ENCODE peak calls at places on chromosomes 12 and 14, in four cellular contexts. H is colonic mucosa, O is HuH-7, J is T1000. U is an unnamed sample.

GRCh38 chr14:91503000-91503504 is 7.1 kb downstream of the PPP4R3A start:
- DNase-seq in H (no peak), O (no peak), J (no peak), U (no peak)

GRCh38 chr12:27104546-27104945 is 22.2 kb upstream of the C12orf71 start:
- DNase-seq in H (no peak), O (no peak), J (no peak), U (no peak)

GRCh38 chr14:92657457-92658142 is 90.8 kb downstream of the LGMN start:
- DNase-seq in H (no peak), O (no peak), J (no peak), U (no peak)

GRCh38 chr14:61477845-61478438 is 156.6 kb downstream of the PRKCH start:
- DNase-seq in H (peak; percentile 74), O (no peak), J (no peak), U (peak; percentile 60)

GRCh38 chr12:664779-665092 is 1.5 kb upstream of the NINJ2 start:
- DNase-seq in H (no peak), O (no peak), J (no peak), U (no peak)

GRCh38 chr12:2841056-2841455 is 6.2 kb upstream of the NRIP2 start:
- DNase-seq in H (no peak), O (no peak), J (no peak), U (no peak)

GRCh38 chr12:45184145-45184958 is 31.5 kb upstream of the ANO6 start:
- DNase-seq in H (no peak), O (no peak), J (no peak), U (no peak)

GRCh38 chr14:75042040-75042439 is 9.2 kb downstream of the MLH3 start:
- DNase-seq in H (no peak), O (no peak), J (no peak), U (no peak)

GRCh38 chr12:71397433-71397954 is 42.1 kb upstream of the LGR5 start:
- DNase-seq in H (no peak), O (no peak), J (no peak), U (no peak)

GRCh38 chr12:111188436-111188835 is 180.5 kb downstream of the PHETA1 start:
- DNase-seq in H (no peak), O (no peak), J (no peak), U (no peak)

GRCh38 chr12:120783197-120783596 is 57.6 kb downstream of the ACADS start:
- DNase-seq in H (no peak), O (no peak), J (no peak), U (no peak)

GRCh38 chr12:91460457-91460856 is 277.8 kb upstream of the DCN start:
- DNase-seq in H (peak; percentile 17), O (no peak), J (no peak), U (no peak)

GRCh38 chr12:29519585-29520182 is 22.2 kb upstream of the OVCH1 start:
- DNase-seq in H (peak; percentile 22), O (no peak), J (no peak), U (peak; percentile 40)

GRCh38 chr12:118059645-118060275 is 1.2 kb downstream of the WSB2 start:
- DNase-seq in H (no peak), O (no peak), J (no peak), U (no peak)

GRCh38 chr12:113402586-113403260 is 964 bp downstream of the SDS start:
- DNase-seq in H (no peak), O (no peak), J (no peak), U (no peak)

GRCh38 chr12:94042321-94042720 is 106.1 kb upstream of the PLXNC1 start:
- DNase-seq in H (no peak), O (no peak), J (no peak), U (no peak)

GRCh38 chr12:128763395-128763794 is 60.4 kb downstream of the SLC15A4 start:
- DNase-seq in H (no peak), O (no peak), J (no peak), U (no peak)

GRCh38 chr14:55454264-55455151 is 14.1 kb upstream of the TBPL2 start:
- DNase-seq in H (peak; percentile 70), O (no peak), J (peak; percentile 36), U (peak; percentile 74)

GRCh38 chr14:86404425-86404824 is 874.5 kb downstream of the FLRT2 start:
- DNase-seq in H (no peak), O (peak; percentile 16), J (no peak), U (no peak)

GRCh38 chr12:106646472-106646871 is 63.7 kb downstream of the RFX4 start:
- DNase-seq in H (no peak), O (no peak), J (no peak), U (no peak)

GRCh38 chr14:103704708-103705107 is 10.5 kb downstream of the XRCC3 start:
- DNase-seq in H (no peak), O (no peak), J (no peak), U (no peak)

GRCh38 chr12:126247936-126248335 is 1182.7 kb downstream of the AACS start:
- DNase-seq in H (no peak), O (no peak), J (no peak), U (no peak)

GRCh38 chr14:59311723-59312122 is 123.3 kb downstream of the DAAM1 start:
- DNase-seq in H (no peak), O (no peak), J (no peak), U (no peak)

GRCh38 chr12:57623811-57624390 is 9.1 kb downstream of the B4GALNT1 start:
- DNase-seq in H (no peak), O (no peak), J (no peak), U (no peak)

GRCh38 chr14:61588419-61588901 is 106.9 kb upstream of the HIF1A start:
- DNase-seq in H (no peak), O (no peak), J (peak; percentile 33), U (no peak)